ENCODE peak calls at places on chromosomes 1 and 21, in four cellular contexts. Y, J, E and D are unnamed samples.

GRCh38 chr1:38274974-38275373 is 228.4 kb upstream of the POU3F1 start:
- DNase-seq in E (no peak), Y (peak; percentile 33), J (no peak), D (no peak)

GRCh38 chr1:151058682-151059341 is 610 bp downstream of the CDC42SE1 start:
- DNase-seq in Y (peak; percentile 38), E (peak; percentile 27), J (peak; percentile 4), D (no peak)

GRCh38 chr1:43370564-43370963 is 2.8 kb upstream of the ELOVL1 start:
- DNase-seq in Y (no peak), E (no peak), J (no peak), D (no peak)

GRCh38 chr1:58735591-58735990 is 35.7 kb upstream of the MYSM1 start:
- DNase-seq in J (no peak), E (no peak), Y (no peak), D (no peak)

GRCh38 chr1:7388488-7389185 is 382.5 kb upstream of the VAMP3 start:
- DNase-seq in E (peak; percentile 22), J (peak; percentile 25), Y (no peak), D (no peak)

GRCh38 chr21:26388731-26389231 is 184.3 kb downstream of the CYYR1 start:
- DNase-seq in Y (no peak), E (peak; percentile 29), J (peak; percentile 70), D (no peak)

GRCh38 chr1:35190784-35191183 is 2.2 kb downstream of the SFPQ start:
- DNase-seq in Y (no peak), E (no peak), J (no peak), D (no peak)

GRCh38 chr21:42075686-42076471 is 4.8 kb downstream of the UMODL1 start:
- DNase-seq in Y (no peak), J (no peak), E (no peak), D (no peak)

GRCh38 chr1:89993541-89993940 is 1.4 kb upstream of the ZNF326 start:
- DNase-seq in E (no peak), Y (no peak), J (no peak), D (no peak)

GRCh38 chr1:89708727-89709375 is 75.9 kb downstream of the LRRC8C start:
- DNase-seq in Y (no peak), J (no peak), E (no peak), D (peak; percentile 12)

GRCh38 chr21:36708512-36709029 is 9.7 kb downstream of the SIM2 start:
- DNase-seq in Y (no peak), E (no peak), J (no peak), D (no peak)

GRCh38 chr1:232599178-232600041 is 30.5 kb downstream of the SIPA1L2 start:
- DNase-seq in E (peak; percentile 49), J (no peak), Y (no peak), D (no peak)